ENCODE peak calls at places on chromosome 5, in nine cellular contexts. J is adrenal gland; O is skeletal muscle cell; M is activated CD4-positive, CD25-positive, alpha-beta regulatory T cell treated with anti-CD3 and anti-CD28 coated beads, Interleukin-2, amount 50 U/mL, for 72 hours; D is sigmoid colon; P is NCI-H1417; Z is HCT116; L is heart left ventricle; K is activated gamma-delta T cell treated with anti-CD3 and anti-CD28 coated beads, Interleukin-2, amount 50 U/mL, for 16 hours. W is an unnamed sample.

GRCh38 chr5:135729582-135729879 is 104.9 kb upstream of the SLC25A48 start:
- DNase-seq in L (no peak), D (no peak), K (no peak), J (no peak), Z (no peak), M (no peak), O (no peak), P (no peak), W (no peak)

GRCh38 chr5:169429044-169429443 is 128.1 kb upstream of the SLIT3 start:
- DNase-seq in J (peak; percentile 44), D (no peak), Z (no peak), O (no peak), M (no peak), P (no peak), K (no peak), L (no peak), W (no peak)

GRCh38 chr5:14557203-14557725 is 24.3 kb upstream of the OTULINL start:
- DNase-seq in Z (no peak), P (no peak), J (no peak), M (no peak), L (no peak), O (no peak), D (no peak), K (no peak), W (no peak)

GRCh38 chr5:142110046-142110531 is 1.5 kb downstream of the NDFIP1 start:
- DNase-seq in D (peak; percentile 71), J (no peak), O (no peak), M (no peak), Z (no peak), L (no peak), K (no peak), P (no peak), W (no peak)

GRCh38 chr5:17340816-17341215 is 123.4 kb downstream of the BASP1 start:
- DNase-seq in M (no peak), P (no peak), Z (no peak), D (no peak), L (no peak), O (no peak), J (no peak), K (no peak), W (no peak)

GRCh38 chr5:55276771-55277170 is 30.7 kb downstream of the DHX29 start:
- DNase-seq in O (no peak), L (no peak), K (no peak), Z (no peak), P (no peak), D (no peak), J (no peak), M (no peak), W (no peak)

GRCh38 chr5:176732736-176733585 is 77.4 kb upstream of the UNC5A start:
- DNase-seq in J (no peak), P (no peak), D (peak; percentile 60), M (no peak), O (no peak), K (no peak), Z (no peak), L (peak; percentile 44), W (no peak)

GRCh38 chr5:38018011-38018410 is 178.2 kb upstream of the GDNF start:
- DNase-seq in D (no peak), K (no peak), P (no peak), O (no peak), J (no peak), Z (no peak), L (no peak), M (no peak), W (no peak)

W was measured in NCI-H748 treated with DMSO at 0.1 percent for 48 hours.